ENCODE peak calls at places on chromosomes 1 and 21, in nine cellular contexts. N is endothelial cell of umbilical vein, S is Panc1, E is breast epithelium, B is K562, L is stomach, C is transverse colon, F is HCT116, M is sigmoid colon. V is an unnamed sample. For H3K4me1 and H3K9me3, the result is how much of the 10 kb centered on the place peaks cover.

GRCh38 chr1:154906621-154907081 is 29.9 kb downstream of the PMVK start:
- DNase-seq in N (no peak), S (peak), E (no peak), B (no peak), L (peak), C (peak), F (peak), M (peak), V (no peak)

GRCh38 chr1:53344921-53345838 is 17.3 kb upstream of the LRP8 start:
- DNase-seq in N (no peak), S (no peak), E (no peak), B (no peak), L (peak), C (no peak), F (no peak), M (no peak), V (peak)

GRCh38 chr1:178344513-178345077 is 152.2 kb downstream of the CLEC20A start:
- DNase-seq in N (peak), S (peak), E (no peak), B (peak), L (no peak), C (no peak), F (peak), M (no peak), V (no peak)

GRCh38 chr1:164735315-164736052 is 176.5 kb downstream of the PBX1 start:
- DNase-seq in N (no peak), S (no peak), E (no peak), B (peak), L (no peak), C (no peak), F (no peak), M (no peak), V (no peak)

GRCh38 chr1:223341111-223341510 is 22.9 kb downstream of the SUSD4 start:
- DNase-seq in N (no peak), S (no peak), E (no peak), B (no peak), L (peak), C (no peak), F (no peak), M (peak), V (no peak)

GRCh38 chr21:28359300-28359699 is 633.4 kb downstream of the LTN1 start:
- DNase-seq in N (no peak), S (no peak), E (no peak), B (no peak), L (no peak), C (no peak), F (no peak), M (no peak), V (no peak)

GRCh38 chr1:147581459-147581858 is 40.2 kb downstream of the BCL9 start:
- DNase-seq in N (no peak), S (no peak), E (no peak), B (no peak), L (no peak), C (no peak), F (no peak), M (no peak), V (no peak)

GRCh38 chr1:87684194-87684593 is 355.5 kb downstream of the LMO4 start:
- DNase-seq in N (peak), S (no peak), E (no peak), B (peak), L (peak), C (peak), F (no peak), M (no peak), V (no peak)

GRCh38 chr1:57060451-57060850 is 94.6 kb upstream of the C8B start:
- DNase-seq in N (no peak), S (no peak), E (no peak), B (no peak), L (no peak), C (no peak), F (no peak), M (no peak), V (no peak)

GRCh38 chr1:236140705-236141446 is 1.5 kb upstream of the GPR137B start:
- DNase-seq in N (no peak), S (no peak), E (no peak), B (no peak), L (no peak), C (no peak), F (no peak), M (no peak), V (no peak)

GRCh38 chr1:172661107-172661506 is 2.2 kb downstream of the FASLG start:
- DNase-seq in N (no peak), S (no peak), E (no peak), B (no peak), L (no peak), C (no peak), F (no peak), M (no peak), V (no peak)

GRCh38 chr1:85692730-85693314 is 15.4 kb downstream of the ZNHIT6 start:
- DNase-seq in N (peak), S (peak), E (no peak), B (peak), L (no peak), C (no peak), F (peak), M (no peak), V (no peak)

GRCh38 chr1:53582211-53583020 is 123.2 kb downstream of the DMRTB1 start:
- DNase-seq in N (no peak), S (no peak), E (no peak), B (peak), L (no peak), C (no peak), F (no peak), M (peak), V (no peak)

GRCh38 chr1:157994704-157995540 is 1.5 kb downstream of the KIRREL1 start:
- DNase-seq in N (peak), S (no peak), E (peak), B (no peak), L (no peak), C (peak), F (no peak), M (peak), V (no peak)

GRCh38 chr1:196685506-196685905 is 33.7 kb downstream of the CFH start:
- DNase-seq in N (no peak), S (no peak), E (no peak), B (no peak), L (no peak), C (no peak), F (no peak), M (no peak), V (no peak)

GRCh38 chr1:9107156-9107555 is 21.7 kb downstream of the GPR157 start:
- DNase-seq in N (no peak), S (no peak), E (no peak), B (no peak), L (no peak), C (no peak), F (no peak), M (peak), V (no peak)

GRCh38 chr1:99018313-99018712 is 13.7 kb upstream of the PLPPR5 start:
- DNase-seq in N (no peak), S (no peak), E (no peak), B (no peak), L (no peak), C (no peak), F (no peak), M (no peak), V (no peak)

GRCh38 chr1:100499412-100499811 is 38.5 kb upstream of the GPR88 start:
- DNase-seq in N (peak), S (no peak), E (no peak), B (no peak), L (no peak), C (no peak), F (no peak), M (no peak), V (no peak)

GRCh38 chr1:202122639-202123335 is at the start of gene GPR37L1:
- DNase-seq in N (peak), S (no peak), E (no peak), B (peak), L (peak), C (no peak), F (no peak), M (no peak), V (no peak)

GRCh38 chr21:17988038-17988437 is 168.9 kb upstream of the C21orf91 start:
- DNase-seq in N (no peak), S (no peak), E (no peak), B (no peak), L (no peak), C (no peak), F (no peak), M (no peak), V (no peak)

GRCh38 chr1:175725684-175726083 is 17.7 kb downstream of the TNR start:
- DNase-seq in N (peak), S (no peak), E (no peak), B (peak), L (no peak), C (no peak), F (no peak), M (no peak), V (no peak)

GRCh38 chr1:24899581-24900485 is 30.2 kb downstream of the RUNX3 start:
- DNase-seq in N (no peak), S (no peak), E (no peak), B (no peak), L (no peak), C (peak), F (no peak), M (no peak), V (no peak)

GRCh38 chr1:43558346-43558841 is 27.7 kb downstream of the PTPRF start:
- DNase-seq in N (no peak), S (no peak), E (no peak), B (no peak), L (no peak), C (peak), F (no peak), M (peak), V (no peak)

GRCh38 chr1:238177960-238178359 is 287.2 kb upstream of the ZP4 start:
- DNase-seq in N (no peak), S (no peak), E (no peak), B (no peak), L (no peak), C (no peak), F (no peak), M (no peak), V (no peak)

GRCh38 chr1:229156819-229157218 is 114.1 kb upstream of the RAB4A start:
- DNase-seq in N (no peak), S (peak), E (peak), B (no peak), L (no peak), C (peak), F (peak), M (peak), V (no peak)

GRCh38 chr21:17467829-17468228 is 45.0 kb upstream of the CXADR start:
- DNase-seq in N (no peak), S (no peak), E (no peak), B (no peak), L (no peak), C (no peak), F (no peak), M (no peak), V (no peak)

GRCh38 chr21:14453339-14453738 is 70.4 kb upstream of the HSPA13 start:
- DNase-seq in N (no peak), S (no peak), E (no peak), B (peak), L (no peak), C (no peak), F (no peak), M (no peak), V (no peak)

GRCh38 chr1:29682918-29683314 is 446.6 kb downstream of the PTPRU start:
- DNase-seq in N (no peak), S (no peak), E (peak), B (no peak), L (peak), C (no peak), F (no peak), M (no peak), V (no peak)

GRCh38 chr1:207427832-207428231 is 26.3 kb upstream of the CR2 start:
- DNase-seq in N (no peak), S (no peak), E (no peak), B (no peak), L (no peak), C (no peak), F (no peak), M (no peak), V (no peak)

GRCh38 chr1:64282353-64282752 is 78.9 kb downstream of the UBE2U start:
- DNase-seq in N (no peak), S (no peak), E (peak), B (peak), L (no peak), C (no peak), F (no peak), M (no peak), V (no peak)

GRCh38 chr21:15224346-15225086 is 159.7 kb upstream of the NRIP1 start:
- DNase-seq in N (no peak), S (peak), E (no peak), B (no peak), L (no peak), C (no peak), F (peak), M (no peak), V (no peak)

GRCh38 chr1:117899801-117900200 is 29.6 kb downstream of the GDAP2 start:
- DNase-seq in N (no peak), S (no peak), E (no peak), B (no peak), L (no peak), C (no peak), F (no peak), M (no peak), V (no peak)

GRCh38 chr21:38831526-38832467 is 26.1 kb downstream of the ETS2 start:
- DNase-seq in N (peak), S (no peak), E (peak), B (peak), L (peak), C (peak), F (peak), M (peak), V (peak)

GRCh38 chr21:35401476-35401875 is 352.4 kb upstream of the RUNX1 start:
- DNase-seq in N (no peak), S (no peak), E (no peak), B (no peak), L (no peak), C (no peak), F (no peak), M (no peak), V (no peak)

GRCh38 chr21:46457801-46458314 is 833 bp upstream of the DIP2A start:
- DNase-seq in N (peak), S (no peak), E (no peak), B (no peak), L (peak), C (peak), F (peak), M (peak), V (no peak)

GRCh38 chr1:108050134-108050533 is 85.2 kb upstream of the VAV3 start:
- DNase-seq in N (peak), S (no peak), E (no peak), B (no peak), L (no peak), C (no peak), F (no peak), M (peak), V (no peak)

GRCh38 chr1:179586107-179586823 is 5.4 kb upstream of the TDRD5 start:
- DNase-seq in N (peak), S (no peak), E (peak), B (peak), L (peak), C (peak), F (no peak), M (peak), V (no peak)

GRCh38 chr1:93446837-93447451 is 974 bp upstream of the FNBP1L start:
- DNase-seq in N (peak), S (no peak), E (peak), B (peak), L (peak), C (peak), F (no peak), M (peak), V (no peak)

DNA sequence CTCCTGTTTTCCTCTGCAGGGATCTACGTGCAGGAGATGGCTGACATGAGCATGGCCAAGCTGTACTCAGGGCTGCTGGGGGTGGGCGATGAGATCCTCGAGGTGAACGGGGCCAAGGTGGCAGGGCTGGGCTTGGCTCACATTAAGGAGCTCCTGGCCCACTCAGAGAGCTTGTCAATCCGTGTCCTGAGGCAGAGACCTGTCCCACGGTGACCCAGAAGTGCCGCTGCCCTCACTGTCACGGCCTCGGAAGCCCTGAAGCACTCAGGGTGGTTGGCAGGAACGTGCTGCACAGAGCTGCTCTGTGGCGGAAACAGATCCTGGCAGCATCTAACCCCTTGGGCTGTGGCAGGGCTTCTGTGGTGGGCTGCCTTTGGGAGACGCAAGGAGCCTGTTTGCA is 37.6 kb downstream of the KIAA1614 start:
- DNase-seq in N (no peak), S (no peak), E (no peak), B (no peak), L (no peak), C (no peak), F (no peak), M (peak), V (no peak)
- H3K4me1 ChIP-seq in N (under half), S (under half), E (under half), B (under half), L (under half), C (under half), F (under half), M (under half), V (half or more)

GRCh38 chr21:30057108-30057507 is 109.5 kb downstream of the CLDN17 start:
- DNase-seq in N (no peak), S (no peak), E (no peak), B (no peak), L (no peak), C (no peak), F (no peak), M (no peak), V (no peak)

GRCh38 chr21:30058928-30059327 is 107.7 kb downstream of the CLDN17 start:
- DNase-seq in N (no peak), S (no peak), E (no peak), B (peak), L (no peak), C (no peak), F (no peak), M (no peak), V (no peak)
- H3K9me3 ChIP-seq in N (under half), S (under half), E (under half), B (under half), L (under half), C (under half), F (under half), M (under half), V (under half)

GRCh38 chr1:2212542-2213491 is 15.3 kb upstream of the SKI start:
- DNase-seq in N (peak), S (no peak), E (peak), B (peak), L (peak), C (peak), F (peak), M (peak), V (no peak)
- TF ChIP-seq POLR2AphosphoS5 in N (peak), S (peak), E (peak), B (no peak), L (peak), C (peak), F (no peak), M (peak), V (peak)

GRCh38 chr1:32960342-32960741 is 4.3 kb downstream of the RNF19B start:
- DNase-seq in N (no peak), S (no peak), E (no peak), B (no peak), L (no peak), C (no peak), F (no peak), M (no peak), V (no peak)

GRCh38 chr1:32962248-32962896 is 2.2 kb downstream of the RNF19B start:
- DNase-seq in N (peak), S (no peak), E (no peak), B (no peak), L (no peak), C (no peak), F (no peak), M (no peak), V (no peak)

GRCh38 chr1:32958827-32959226 is 5.8 kb downstream of the RNF19B start:
- DNase-seq in N (no peak), S (no peak), E (no peak), B (no peak), L (no peak), C (no peak), F (no peak), M (no peak), V (no peak)

GRCh38 chr1:32963746-32964460 is 706 bp downstream of the RNF19B start:
- DNase-seq in N (peak), S (no peak), E (peak), B (peak), L (peak), C (peak), F (no peak), M (peak), V (no peak)

GRCh38 chr1:32960819-32961355 is 3.7 kb downstream of the RNF19B start:
- DNase-seq in N (no peak), S (no peak), E (no peak), B (no peak), L (no peak), C (no peak), F (no peak), M (no peak), V (no peak)
- H3K4me1 ChIP-seq in N (under half), S (under half), E (under half), B (under half), L (under half), C (half or more), F (under half), M (under half), V (under half)

DNA sequence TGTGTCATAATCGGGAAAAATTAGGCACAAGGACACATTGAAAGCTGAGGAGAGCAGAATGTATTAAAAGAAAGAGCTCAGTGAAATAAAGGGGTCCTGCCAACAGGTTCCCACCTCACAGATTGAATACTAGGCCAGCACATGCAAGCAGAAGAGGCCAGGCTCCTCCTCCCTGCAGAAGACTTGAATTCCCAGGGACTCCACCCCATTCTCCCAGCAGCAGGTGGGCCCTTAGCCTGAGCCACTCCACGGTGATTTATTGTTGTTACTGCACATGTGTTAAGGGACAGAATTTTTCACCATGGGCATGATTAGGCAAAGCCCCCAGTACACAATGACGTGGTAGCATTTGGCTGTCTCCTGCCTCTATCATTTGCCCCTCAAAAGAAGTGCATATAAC is 1844.7 kb downstream of the NCAM2 start:
- DNase-seq in N (no peak), S (no peak), E (no peak), B (no peak), L (no peak), C (no peak), F (no peak), M (no peak), V (no peak)
- H3K9me3 ChIP-seq in N (under half), S (under half), E (under half), B (under half), L (under half), C (under half), F (under half), M (under half), V (under half)

GRCh38 chr1:159925713-159926066 is 383 bp upstream of the TAGLN2 start:
- DNase-seq in N (no peak), S (no peak), E (peak), B (peak), L (no peak), C (no peak), F (no peak), M (peak), V (no peak)
- TF ChIP-seq POLR2AphosphoS5 in N (no peak), S (no peak), E (no peak), B (no peak), L (no peak), C (no peak), F (no peak), M (no peak), V (no peak)

GRCh38 chr1:7940745-7941436 is at the start of gene TNFRSF9:
- DNase-seq in N (peak), S (no peak), E (no peak), B (peak), L (peak), C (no peak), F (no peak), M (no peak), V (no peak)

GRCh38 chr1:7942701-7943029 is 2.0 kb upstream of the TNFRSF9 start:
- DNase-seq in N (no peak), S (no peak), E (no peak), B (no peak), L (no peak), C (no peak), F (no peak), M (no peak), V (no peak)

GRCh38 chr1:7941437-7941793 is 776 bp upstream of the TNFRSF9 start:
- DNase-seq in N (no peak), S (no peak), E (no peak), B (peak), L (no peak), C (no peak), F (no peak), M (no peak), V (no peak)

GRCh38 chr1:7940034-7940433 is 605 bp downstream of the TNFRSF9 start:
- DNase-seq in N (no peak), S (no peak), E (no peak), B (no peak), L (no peak), C (no peak), F (no peak), M (no peak), V (no peak)

DNA sequence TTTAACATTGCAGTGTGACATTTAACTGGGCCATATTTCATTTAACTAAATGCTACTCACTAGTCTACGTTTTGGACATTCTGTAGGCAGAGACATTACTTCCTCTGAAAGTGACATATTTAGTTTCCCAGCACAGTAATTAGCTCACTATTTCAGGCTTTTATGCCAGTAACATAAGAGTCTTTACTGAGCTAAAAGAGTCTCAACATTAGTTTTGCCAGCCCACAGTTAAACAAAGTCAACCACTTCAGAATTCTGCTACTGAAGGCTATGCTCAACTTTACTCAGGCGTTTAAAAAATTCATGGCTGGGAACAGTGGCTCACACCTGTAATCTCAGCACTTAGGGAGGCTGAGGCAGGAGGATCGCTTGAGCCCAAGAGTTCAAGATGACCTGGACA is 2.7 kb upstream of the TNFRSF9 start:
- DNase-seq in N (no peak), S (no peak), E (no peak), B (no peak), L (no peak), C (no peak), F (no peak), M (no peak), V (no peak)
- H3K4me1 ChIP-seq in N (under half), S (under half), E (under half), B (under half), L (under half), C (under half), F (under half), M (under half), V (under half)

V was measured in vagina.